ENCODE peak calls at places on chromosomes 12 and 14, in four cellular contexts. O is K562, V is A549, Z is HepG2. M is an unnamed sample.

GRCh38 chr12:72273851-72274284 is 1.7 kb downstream of the TRHDE start:
- DNase-seq in O (no peak), V (no peak), Z (no peak), M (no peak)

GRCh38 chr14:68535404-68536024 is 257.4 kb downstream of the ZFP36L1 start:
- DNase-seq in O (no peak), V (peak; percentile 75), Z (no peak), M (no peak)

GRCh38 chr14:24179961-24180726 is 8.3 kb downstream of the REC8 start:
- DNase-seq in O (no peak), V (no peak), Z (no peak), M (no peak)

GRCh38 chr12:52615208-52615868 is 3.0 kb downstream of the KRT73 start:
- DNase-seq in O (no peak), V (no peak), Z (no peak), M (no peak)

GRCh38 chr12:40668095-40668494 is 24.1 kb upstream of the CNTN1 start:
- DNase-seq in O (no peak), V (peak; percentile 70), Z (no peak), M (no peak)

GRCh38 chr12:116299548-116300150 is 22.2 kb upstream of the MED13L start:
- DNase-seq in O (no peak), V (no peak), Z (no peak), M (no peak)

GRCh38 chr12:49894754-49895153 is 8.9 kb downstream of the FAIM2 start:
- DNase-seq in O (no peak), V (no peak), Z (no peak), M (no peak)

GRCh38 chr12:95304673-95305198 is 87.1 kb downstream of the VEZT start:
- DNase-seq in O (no peak), V (no peak), Z (no peak), M (no peak)

GRCh38 chr12:5437657-5438056 is 5.7 kb downstream of the NTF3 start:
- DNase-seq in O (no peak), V (no peak), Z (no peak), M (no peak)

GRCh38 chr14:30569216-30569902 is 10.4 kb downstream of the G2E3 start:
- DNase-seq in O (no peak), V (no peak), Z (peak; percentile 60), M (no peak)

GRCh38 chr14:56423591-56423991 is 156.0 kb upstream of the TMEM260 start:
- DNase-seq in O (no peak), V (no peak), Z (no peak), M (no peak)

GRCh38 chr14:36942522-36943245 is 229.7 kb downstream of the SLC25A21 start:
- DNase-seq in O (no peak), V (peak; percentile 14), Z (no peak), M (no peak)

GRCh38 chr14:63960926-63961567 is 108.2 kb downstream of the SYNE2 start:
- DNase-seq in O (no peak), V (no peak), Z (no peak), M (no peak)

GRCh38 chr14:101815994-101816393 is 54.5 kb downstream of the PPP2R5C start:
- DNase-seq in O (no peak), V (no peak), Z (no peak), M (no peak)

GRCh38 chr14:57749267-57749666 is 116.6 kb downstream of the SLC35F4 start:
- DNase-seq in O (no peak), V (peak; percentile 10), Z (no peak), M (no peak)

GRCh38 chr12:31797230-31797872 is 68.5 kb upstream of the AMN1 start:
- DNase-seq in O (no peak), V (no peak), Z (no peak), M (no peak)

GRCh38 chr14:46215801-46216200 is 435.8 kb downstream of the RPL10L start:
- DNase-seq in O (no peak), V (no peak), Z (no peak), M (no peak)

GRCh38 chr12:64428956-64429355 is 23.0 kb upstream of the TBK1 start:
- DNase-seq in O (no peak), V (no peak), Z (no peak), M (no peak)

GRCh38 chr12:131671871-131672270 is 39.0 kb upstream of the SFSWAP start:
- DNase-seq in O (no peak), V (no peak), Z (no peak), M (no peak)

GRCh38 chr12:26274441-26275312 is 79.3 kb downstream of the SSPN start:
- DNase-seq in O (peak; percentile 70), V (peak; percentile 98), Z (peak; percentile 96), M (no peak)

GRCh38 chr12:53182836-53183235 is 2.1 kb upstream of the CSAD start:
- DNase-seq in O (peak; percentile 5), V (no peak), Z (no peak), M (no peak)

GRCh38 chr12:124993568-124994434 is at the start of gene BRI3BP:
- DNase-seq in O (peak; percentile 89), V (peak; percentile 67), Z (peak; percentile 27), M (peak; percentile 39)

GRCh38 chr14:96239759-96240158 is 16.3 kb upstream of the BDKRB1 start:
- DNase-seq in O (no peak), V (peak; percentile 54), Z (no peak), M (no peak)

GRCh38 chr12:16609140-16609539 is 3.2 kb upstream of the LMO3 start:
- DNase-seq in O (no peak), V (no peak), Z (no peak), M (no peak)

GRCh38 chr12:45477526-45477925 is 252.0 kb upstream of the ARID2 start:
- DNase-seq in O (no peak), V (no peak), Z (no peak), M (no peak)

GRCh38 chr14:88592016-88592415 is 29.2 kb downstream of the ZC3H14 start:
- DNase-seq in O (no peak), V (no peak), Z (no peak), M (no peak)

GRCh38 chr12:55073043-55074022 is 52.9 kb upstream of the OR9K2 start:
- DNase-seq in O (peak; percentile 64), V (peak; percentile 82), Z (peak; percentile 48), M (peak; percentile 78)

GRCh38 chr12:10634427-10634826 is 21.0 kb upstream of the MAGOHB start:
- DNase-seq in O (no peak), V (no peak), Z (peak; percentile 3), M (no peak)

GRCh38 chr12:103333676-103334075 is 162.1 kb downstream of the C12orf42 start:
- DNase-seq in O (no peak), V (no peak), Z (no peak), M (no peak)

GRCh38 chr14:90294872-90295271 is 36.9 kb downstream of the NRDE2 start:
- DNase-seq in O (no peak), V (no peak), Z (no peak), M (no peak)

GRCh38 chr12:25322918-25323773 is 72.4 kb upstream of the KRAS start:
- DNase-seq in O (no peak), V (no peak), Z (no peak), M (no peak)

GRCh38 chr14:73526036-73526984 is 10.6 kb upstream of the ACOT1 start:
- DNase-seq in O (peak; percentile 1), V (no peak), Z (peak; percentile 57), M (no peak)

DNA sequence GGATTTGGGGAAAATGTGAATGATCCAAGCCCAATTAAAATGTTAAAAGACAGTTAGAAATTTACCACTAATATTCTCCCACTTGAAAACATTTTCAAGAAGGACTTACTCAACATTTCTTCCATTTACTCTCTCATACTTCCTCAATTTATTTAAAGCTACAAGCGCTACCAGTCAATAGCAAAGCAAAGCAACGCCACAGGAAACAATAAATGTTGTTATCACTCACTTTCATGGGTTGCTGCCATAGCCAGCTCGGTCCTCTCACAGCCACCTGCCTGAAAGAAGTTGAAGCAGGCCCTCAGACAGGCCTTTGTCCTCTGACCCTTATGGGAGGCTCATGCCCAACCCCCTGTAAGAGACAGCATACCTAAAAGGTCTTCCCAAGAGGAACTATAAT is 6.1 kb upstream of the SOS2 start:
- DNase-seq in O (no peak), V (no peak), Z (no peak), M (no peak)
- TF ChIP-seq HMGXB4 in O (no peak), V (no peak), Z (no peak), M (no peak)

DNA sequence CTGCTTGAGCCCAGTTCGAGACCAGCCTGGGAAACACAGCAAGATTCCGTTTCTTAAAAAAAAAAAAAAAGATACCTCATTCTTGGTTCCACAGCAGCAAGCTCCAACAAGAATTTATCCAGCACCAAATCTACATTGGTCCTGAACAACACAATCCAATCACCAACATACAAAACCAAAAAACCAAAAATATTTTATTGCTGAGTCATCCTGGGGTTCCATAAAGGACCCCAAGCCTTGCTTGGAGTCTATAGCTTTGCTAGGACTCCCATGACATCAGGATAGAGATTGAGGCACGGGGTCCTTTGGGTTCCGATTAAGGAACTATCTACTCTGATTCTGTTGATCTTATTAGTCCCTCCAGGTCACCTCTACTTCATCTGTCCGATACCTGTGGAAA is 7.7 kb downstream of the OSGEP start:
- DNase-seq in O (no peak), V (no peak), Z (no peak), M (no peak)
- TF ChIP-seq HMGXB4 in O (no peak), V (no peak), Z (no peak), M (no peak)

DNA sequence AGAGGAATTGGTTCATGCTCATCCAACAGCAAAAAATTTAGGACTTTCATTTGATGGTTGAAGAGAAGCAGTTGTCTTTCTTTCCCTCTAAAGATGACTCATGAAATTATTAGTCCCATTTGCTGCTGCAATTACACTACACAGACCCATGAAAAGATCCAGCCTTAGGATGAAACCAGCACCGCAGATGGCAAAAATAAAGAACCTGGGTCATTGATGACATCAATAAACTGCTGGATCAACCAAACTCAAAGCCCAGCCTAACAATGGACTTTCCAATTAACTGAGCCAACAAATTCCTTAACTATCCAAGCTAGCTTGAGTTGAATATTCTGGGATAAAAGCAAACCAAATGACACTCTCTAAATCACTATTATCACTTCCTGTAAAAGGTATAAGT is 20.7 kb downstream of the DICER1 start:
- DNase-seq in O (no peak), V (no peak), Z (no peak), M (no peak)
- TF ChIP-seq HMGXB4 in O (no peak), V (no peak), Z (no peak), M (no peak)

GRCh38 chr14:106037380-106037779 is 511.0 kb downstream of the TMEM121 start:
- DNase-seq in O (peak; percentile 5), V (no peak), Z (no peak), M (no peak)

GRCh38 chr14:106044515-106044914 is 518.1 kb downstream of the TMEM121 start:
- DNase-seq in O (no peak), V (no peak), Z (no peak), M (no peak)

GRCh38 chr14:106044949-106045596 is 518.7 kb downstream of the TMEM121 start:
- DNase-seq in O (peak; percentile 31), V (peak; percentile 83), Z (peak; percentile 83), M (no peak)

DNA sequence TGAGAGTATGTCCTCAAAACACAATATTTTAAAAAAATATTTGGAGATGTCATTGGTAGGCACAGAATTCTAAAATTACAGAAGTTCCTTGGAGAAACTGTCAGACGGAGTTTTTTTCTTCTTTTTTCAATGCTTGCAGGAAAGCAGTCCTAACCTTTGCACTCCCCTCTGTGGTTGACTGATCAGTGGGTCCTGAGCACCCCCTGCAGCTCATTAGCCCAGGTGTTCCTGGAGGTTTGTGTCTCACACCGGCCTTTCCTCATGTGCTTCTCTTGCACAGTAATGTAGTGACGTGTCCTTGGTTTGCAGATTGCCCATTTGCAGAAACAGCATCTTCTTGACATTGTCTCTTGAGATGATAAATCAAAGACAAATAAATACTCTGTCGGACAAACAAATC is 513.0 kb downstream of the TMEM121 start:
- DNase-seq in O (peak; percentile 15), V (peak; percentile 43), Z (no peak), M (no peak)
- TF ChIP-seq HMGXB4 in O (no peak), V (no peak), Z (no peak), M (no peak)